ENCODE peak calls at places on chromosomes 12 and 14, in ten cellular contexts. M is IMR-90, V is suprapubic skin, K is HCT116, U is adrenal gland, L is Peyer's patch, T is gastrocnemius medialis, N is body of pancreas, G is spleen, C is transverse colon. B is an unnamed sample.

GRCh38 chr14:69658664-69659261 is 47.4 kb downstream of the SUSD6 start:
- DNase-seq in L (no peak), N (no peak), G (no peak), U (no peak), K (no peak), C (no peak), T (no peak), M (peak), V (no peak), B (no peak)

GRCh38 chr12:94057262-94058151 is 90.9 kb upstream of the PLXNC1 start:
- DNase-seq in C (no peak), V (no peak), N (no peak), G (no peak), M (no peak), T (no peak), U (no peak), K (no peak), L (no peak), B (no peak)

GRCh38 chr12:120119395-120119973 is 2.9 kb upstream of the RAB35 start:
- DNase-seq in M (peak), N (no peak), G (no peak), V (no peak), U (no peak), L (no peak), K (no peak), T (no peak), C (no peak), B (no peak)

GRCh38 chr14:58072288-58073071 is 79.5 kb downstream of the ARMH4 start:
- DNase-seq in T (no peak), N (peak), K (peak), C (peak), L (no peak), G (no peak), V (no peak), M (peak), U (peak), B (peak)

GRCh38 chr14:88983755-88984154 is 159.3 kb downstream of the TTC8 start:
- DNase-seq in T (no peak), C (no peak), U (peak), K (no peak), N (no peak), V (no peak), M (peak), L (no peak), G (no peak), B (no peak)

GRCh38 chr12:90823859-90824258 is 131.1 kb downstream of the CCER1 start:
- DNase-seq in M (no peak), G (peak), C (no peak), K (no peak), N (no peak), T (no peak), U (no peak), V (no peak), L (no peak), B (no peak)

GRCh38 chr14:63100597-63100996 is 55.3 kb upstream of the KCNH5 start:
- DNase-seq in U (no peak), L (no peak), C (no peak), N (no peak), K (no peak), M (no peak), V (no peak), T (no peak), G (no peak), B (no peak)

GRCh38 chr14:68447581-68448281 is 345.1 kb downstream of the ZFP36L1 start:
- DNase-seq in C (no peak), N (no peak), L (no peak), K (no peak), T (no peak), V (no peak), M (no peak), G (no peak), U (no peak), B (no peak)

GRCh38 chr14:38197761-38198345 is 9.9 kb upstream of the SSTR1 start:
- DNase-seq in L (no peak), U (no peak), K (no peak), N (no peak), T (no peak), V (no peak), C (no peak), G (no peak), M (peak), B (no peak)

GRCh38 chr12:82964446-82964845 is 277.7 kb downstream of the TMTC2 start:
- DNase-seq in U (no peak), M (no peak), N (no peak), V (no peak), K (no peak), L (no peak), C (no peak), G (no peak), T (no peak), B (no peak)

GRCh38 chr14:101072531-101072930 is 169.0 kb upstream of the RTL1 start:
- DNase-seq in L (no peak), T (no peak), N (no peak), K (no peak), V (peak), U (peak), C (no peak), M (peak), G (peak), B (no peak)

GRCh38 chr12:2681426-2682205 is 113.2 kb upstream of the FKBP4 start:
- DNase-seq in M (no peak), V (no peak), T (no peak), N (no peak), L (no peak), K (no peak), U (no peak), G (no peak), C (no peak), B (no peak)

GRCh38 chr12:65965358-65965757 is 141.1 kb downstream of the HMGA2 start:
- DNase-seq in U (no peak), T (no peak), G (no peak), V (no peak), C (no peak), M (peak), L (no peak), N (no peak), K (no peak), B (no peak)

GRCh38 chr14:89417111-89417468 is at the start of gene FOXN3:
- DNase-seq in T (peak), N (peak), V (peak), L (peak), U (peak), G (peak), K (peak), M (peak), C (peak), B (peak)

GRCh38 chr14:61221906-61222305 is 59.2 kb downstream of the TMEM30B start:
- DNase-seq in N (no peak), U (no peak), V (no peak), T (no peak), C (no peak), L (no peak), G (no peak), M (no peak), K (no peak), B (no peak)

GRCh38 chr12:65618574-65618973 is 205.7 kb upstream of the HMGA2 start:
- DNase-seq in M (no peak), L (no peak), K (no peak), V (no peak), N (no peak), U (no peak), C (no peak), G (no peak), T (no peak), B (no peak)

GRCh38 chr14:87252103-87252502 is 740.9 kb downstream of the GALC start:
- DNase-seq in L (no peak), M (no peak), C (no peak), T (no peak), G (no peak), U (no peak), K (no peak), N (no peak), V (no peak), B (no peak)

GRCh38 chr12:11825278-11825677 is 175.8 kb downstream of the ETV6 start:
- DNase-seq in M (no peak), L (no peak), C (no peak), N (no peak), G (no peak), K (no peak), U (no peak), T (no peak), V (no peak), B (no peak)

GRCh38 chr12:70319632-70320031 is 46.5 kb upstream of the KCNMB4 start:
- DNase-seq in K (no peak), G (no peak), V (no peak), L (no peak), C (no peak), N (no peak), T (no peak), M (no peak), U (no peak), B (no peak)

GRCh38 chr14:102530828-102531478 is 21.4 kb upstream of the ANKRD9 start:
- DNase-seq in U (no peak), K (no peak), G (no peak), T (no peak), N (no peak), C (no peak), M (no peak), L (no peak), V (no peak), B (peak)

GRCh38 chr14:104218361-104219180 is 80.2 kb downstream of the KIF26A start:
- DNase-seq in G (peak), M (no peak), V (no peak), K (no peak), T (no peak), C (peak), N (no peak), L (no peak), U (no peak), B (no peak)

GRCh38 chr12:68792952-68793351 is 15.0 kb upstream of the MDM2 start:
- DNase-seq in T (no peak), L (no peak), V (no peak), N (no peak), U (no peak), K (peak), C (peak), M (peak), G (no peak), B (peak)

GRCh38 chr12:49979061-49979586 is 6.4 kb downstream of the AQP6 start:
- DNase-seq in N (no peak), M (no peak), G (no peak), U (no peak), V (no peak), T (no peak), C (no peak), L (no peak), K (no peak), B (no peak)

GRCh38 chr12:11016937-11017336 is 5.5 kb downstream of the TAS2R19 start:
- DNase-seq in G (no peak), U (no peak), V (no peak), N (no peak), K (no peak), T (no peak), C (peak), L (no peak), M (no peak), B (no peak)

GRCh38 chr14:71142375-71143038 is 235.2 kb downstream of the PCNX1 start:
- DNase-seq in T (no peak), M (peak), G (no peak), V (no peak), U (no peak), C (no peak), L (no peak), N (no peak), K (no peak), B (no peak)

GRCh38 chr12:127822743-127823433 is 444.1 kb upstream of the TMEM132C start:
- DNase-seq in C (no peak), V (no peak), G (no peak), U (peak), K (no peak), M (no peak), T (no peak), N (no peak), L (no peak), B (no peak)

GRCh38 chr14:72615511-72616121 is 278.3 kb downstream of the DPF3 start:
- DNase-seq in V (no peak), G (no peak), L (no peak), K (no peak), C (no peak), N (no peak), M (peak), T (no peak), U (no peak), B (no peak)

GRCh38 chr14:95664546-95664945 is 21.7 kb upstream of the TCL1B start:
- DNase-seq in M (no peak), U (no peak), N (peak), C (no peak), L (peak), V (no peak), T (no peak), K (no peak), G (no peak), B (no peak)

GRCh38 chr12:14946856-14947255 is 8.5 kb upstream of the ERP27 start:
- DNase-seq in N (no peak), C (no peak), U (no peak), L (no peak), M (no peak), G (no peak), K (no peak), V (no peak), T (no peak), B (no peak)

GRCh38 chr14:84254205-84254788 is 1275.6 kb upstream of the FLRT2 start:
- DNase-seq in C (no peak), T (no peak), U (no peak), G (no peak), L (no peak), V (no peak), N (no peak), K (no peak), M (no peak), B (no peak)

GRCh38 chr12:10904686-10905085 is 4.7 kb downstream of the TAS2R13 start:
- DNase-seq in K (no peak), N (no peak), M (no peak), V (no peak), L (no peak), C (no peak), G (no peak), T (no peak), U (no peak), B (no peak)

GRCh38 chr12:9808531-9808930 is 18.8 kb upstream of the KLRF1 start:
- DNase-seq in U (no peak), K (no peak), T (no peak), C (no peak), M (no peak), N (no peak), L (no peak), V (no peak), G (no peak), B (no peak)

GRCh38 chr12:2311001-2311778 is 258.4 kb downstream of the CACNA1C start:
- DNase-seq in T (no peak), U (no peak), M (peak), K (no peak), L (no peak), G (no peak), N (no peak), V (no peak), C (no peak), B (no peak)

GRCh38 chr12:116142936-116143882 is 134.3 kb downstream of the MED13L start:
- DNase-seq in N (no peak), V (no peak), M (peak), L (no peak), T (no peak), G (no peak), C (no peak), K (no peak), U (no peak), B (no peak)

GRCh38 chr12:89707992-89708792 is 446 bp downstream of the ATP2B1 start:
- DNase-seq in V (peak), N (peak), G (peak), U (peak), T (peak), C (peak), K (no peak), L (peak), M (peak), B (peak)

GRCh38 chr14:75450381-75451276 is 22.8 kb downstream of the JDP2 start:
- DNase-seq in M (peak), U (peak), L (no peak), C (peak), N (peak), G (no peak), K (no peak), T (peak), V (peak), B (no peak)

GRCh38 chr12:117522559-117522958 is 161.1 kb upstream of the NOS1 start:
- DNase-seq in U (no peak), M (no peak), C (no peak), G (no peak), L (no peak), N (no peak), V (no peak), T (peak), K (no peak), B (no peak)

GRCh38 chr12:5780536-5780935 is 164.5 kb downstream of the ANO2 start:
- DNase-seq in M (no peak), N (no peak), V (no peak), L (no peak), K (no peak), U (no peak), G (no peak), C (no peak), T (no peak), B (no peak)

DNA sequence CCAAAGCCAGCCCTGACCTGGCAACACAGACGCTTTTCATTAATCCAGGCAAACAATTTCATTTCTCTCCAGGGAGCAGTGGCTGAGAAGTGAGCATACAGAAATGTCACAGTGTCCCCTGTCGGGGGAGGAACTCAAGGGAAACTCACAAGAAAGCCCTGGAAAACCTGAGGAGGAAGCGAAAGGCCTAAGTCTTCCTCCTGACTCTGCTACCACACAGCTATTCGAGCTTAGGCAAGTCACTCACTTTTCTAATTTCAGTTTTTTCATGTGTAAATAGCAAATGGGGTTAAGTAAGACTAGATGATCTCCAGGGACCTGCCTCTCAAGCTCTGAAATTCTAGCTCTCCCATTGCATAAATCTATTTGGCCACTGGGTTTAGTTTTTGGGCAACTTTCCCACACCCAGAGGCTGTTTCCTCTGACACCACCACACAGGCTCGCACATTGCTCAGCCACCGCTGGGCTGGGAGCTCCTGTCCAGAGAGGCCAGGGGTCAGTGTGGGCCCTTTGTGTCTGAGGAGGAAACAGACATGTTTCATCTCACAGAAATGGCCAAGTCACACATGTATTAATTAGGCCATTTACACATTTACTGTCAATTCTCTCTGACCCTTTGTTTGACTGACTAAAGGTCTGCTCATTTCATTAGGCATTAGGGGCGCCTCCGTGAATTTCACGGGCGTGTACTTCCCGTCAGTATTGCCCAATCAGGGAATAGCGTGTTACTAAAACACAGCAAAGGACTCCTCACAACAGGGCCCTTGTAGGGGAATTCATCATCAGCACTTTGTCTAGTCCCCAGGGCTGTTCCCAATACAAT is 9.8 kb upstream of the PNMA1 start:
- DNase-seq in K (no peak), L (no peak), T (peak), V (peak), G (no peak), U (peak), M (peak), C (no peak), N (peak), B (peak)
- TF ChIP-seq POLR2A in K (no peak), L (no peak), T (peak), V (peak), G (no peak), U (no peak), M (peak), C (no peak), N (no peak), B (no peak)

DNA sequence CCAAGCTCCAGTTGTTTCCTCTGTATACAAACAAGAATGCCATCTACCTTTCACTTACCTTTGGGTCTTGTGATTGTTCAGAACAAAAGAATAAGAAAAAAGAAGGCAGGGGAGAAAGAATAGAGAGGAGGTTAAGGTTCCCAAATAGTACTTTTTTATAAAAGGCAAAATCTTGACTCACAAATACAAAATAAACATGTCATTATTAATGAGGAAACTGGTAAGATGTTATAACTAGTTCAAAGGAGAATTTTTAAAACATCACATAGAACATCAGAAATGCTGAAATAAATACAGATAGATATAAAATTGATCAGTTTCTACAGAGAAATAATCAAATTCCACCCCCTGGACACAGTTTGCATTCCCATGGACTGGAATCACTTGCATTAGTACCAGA is 446.7 kb upstream of the CCDC196 start:
- DNase-seq in T (no peak), U (no peak), M (no peak), K (no peak), G (no peak), C (no peak), N (no peak), V (no peak), L (no peak), B (no peak)
- TF ChIP-seq POLR2A in T (no peak), U (no peak), M (no peak), K (no peak), G (no peak), C (no peak), N (no peak), V (no peak), L (no peak), B (no peak)

GRCh38 chr14:94051115-94051514 is 25.0 kb downstream of the OTUB2 start:
- DNase-seq in N (no peak), L (no peak), C (peak), U (peak), T (no peak), G (peak), M (peak), V (no peak), K (no peak), B (no peak)

GRCh38 chr14:94049625-94050023 is 23.5 kb downstream of the OTUB2 start:
- DNase-seq in U (no peak), K (no peak), T (no peak), G (peak), M (no peak), L (no peak), C (no peak), N (no peak), V (no peak), B (no peak)

GRCh38 chr14:94050231-94050880 is 24.2 kb downstream of the OTUB2 start:
- DNase-seq in K (no peak), V (no peak), M (no peak), U (peak), L (no peak), C (no peak), G (peak), N (no peak), T (peak), B (no peak)

GRCh38 chr14:94052662-94053061 is 26.5 kb downstream of the OTUB2 start:
- DNase-seq in M (no peak), L (no peak), C (no peak), N (no peak), U (peak), T (no peak), V (no peak), K (no peak), G (peak), B (no peak)

GRCh38 chr14:94051779-94052178 is 25.6 kb downstream of the OTUB2 start:
- DNase-seq in U (peak), V (no peak), C (no peak), L (no peak), M (no peak), T (no peak), N (no peak), G (peak), K (no peak), B (no peak)
- TF ChIP-seq POLR2A in U (no peak), V (no peak), C (no peak), L (no peak), M (no peak), T (no peak), N (no peak), G (no peak), K (no peak), B (no peak)

DNA sequence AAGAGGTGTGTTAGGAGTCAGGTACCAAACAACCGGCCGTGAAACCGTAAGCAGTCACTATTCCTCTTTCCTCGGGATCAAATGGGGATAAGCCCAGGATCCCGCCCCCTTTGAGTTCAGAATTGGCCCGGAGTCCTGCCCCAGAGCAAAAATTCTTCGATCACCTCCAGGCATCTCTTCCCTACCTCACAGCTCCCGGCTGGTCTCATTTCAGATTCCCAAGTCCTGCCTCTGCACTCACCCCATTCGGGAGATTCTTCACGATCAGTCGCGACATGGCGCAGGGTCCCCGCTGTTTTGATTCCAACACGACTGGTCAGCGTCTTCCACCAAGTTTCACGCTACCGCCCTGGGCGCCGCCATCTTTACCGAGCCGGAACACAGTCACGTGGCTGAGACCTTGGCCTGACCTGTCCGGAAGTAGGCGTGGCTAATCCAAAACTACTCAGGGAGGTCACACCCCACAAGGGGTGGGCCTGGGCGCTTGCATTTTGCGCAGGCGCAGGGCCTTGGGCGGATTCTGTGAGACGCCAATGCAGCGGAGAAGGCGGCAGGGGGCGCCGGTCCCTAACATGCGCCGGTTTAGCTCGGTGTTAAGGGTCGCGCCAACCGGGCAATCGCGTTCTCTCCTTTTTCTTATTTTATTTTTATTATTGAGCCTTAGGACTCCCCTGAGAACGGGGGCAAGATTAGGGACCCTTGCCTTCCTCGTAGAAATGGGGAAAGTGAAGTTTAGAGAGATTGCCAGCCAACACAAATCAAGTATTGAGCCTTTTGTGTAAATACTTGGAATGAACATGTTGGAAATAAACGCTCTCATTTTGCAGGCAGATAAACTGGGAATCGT is at the start of gene RBM19:
- DNase-seq in K (peak), U (peak), G (peak), V (peak), N (peak), L (peak), T (peak), C (peak), M (peak), B (peak)
- TF ChIP-seq POLR2A in K (peak), U (peak), G (no peak), V (peak), N (peak), L (no peak), T (peak), C (peak), M (peak), B (peak)